ENCODE peak calls at places on chromosomes 13 and 19, in seven cellular contexts. W is adrenal gland, E is BJ, I is left lung, U is transverse colon, X is gastrocnemius medialis, Q is dorsolateral prefrontal cortex. M is an unnamed sample.

GRCh38 chr19:47428177-47428894 is 9.0 kb upstream of the MEIS3 start:
- DNase-seq in I (no peak), E (peak), X (peak), W (peak), Q (peak), U (peak), M (peak)

GRCh38 chr19:17328517-17329060 is 6.1 kb downstream of the ANO8 start:
- DNase-seq in W (no peak), U (no peak), X (no peak), Q (no peak), E (no peak), I (no peak), M (no peak)

GRCh38 chr19:50510700-50511068 is 307 bp downstream of the JOSD2 start:
- DNase-seq in W (no peak), U (no peak), E (no peak), Q (no peak), I (no peak), X (no peak), M (no peak)

GRCh38 chr13:21015284-21015683 is 46.1 kb downstream of the LATS2 start:
- DNase-seq in E (no peak), I (no peak), Q (no peak), U (no peak), W (no peak), X (no peak), M (peak)

GRCh38 chr19:35641515-35642151 is at the start of gene ETV2:
- DNase-seq in I (no peak), W (peak), Q (no peak), U (peak), X (no peak), E (no peak), M (no peak)

GRCh38 chr13:22091222-22091970 is 420.5 kb downstream of the FGF9 start:
- DNase-seq in U (no peak), W (no peak), I (no peak), E (peak), X (no peak), Q (no peak), M (no peak)

GRCh38 chr13:22412452-22412851 is 741.6 kb downstream of the FGF9 start:
- DNase-seq in E (no peak), I (no peak), X (no peak), U (no peak), Q (no peak), W (no peak), M (no peak)

GRCh38 chr19:45498411-45499195 is at the start of gene PPM1N:
- DNase-seq in E (no peak), Q (no peak), X (no peak), W (no peak), U (no peak), I (peak), M (no peak)

GRCh38 chr13:94312511-94313191 is 166.8 kb downstream of the DCT start:
- DNase-seq in X (no peak), U (no peak), Q (no peak), E (no peak), I (peak), W (no peak), M (no peak)

GRCh38 chr13:51781246-51782022 is 22.5 kb downstream of the DHRS12 start:
- DNase-seq in I (no peak), X (no peak), U (no peak), W (no peak), Q (no peak), E (no peak), M (no peak)

GRCh38 chr13:99269627-99270252 is 11.6 kb upstream of the GPR18 start:
- DNase-seq in W (peak), U (no peak), I (no peak), Q (no peak), X (no peak), E (no peak), M (peak)

GRCh38 chr19:45558399-45558878 is 26.2 kb downstream of the OPA3 start:
- DNase-seq in I (peak), E (no peak), Q (peak), W (peak), X (no peak), U (peak), M (no peak)

GRCh38 chr13:94119360-94119936 is 360.0 kb downstream of the DCT start:
- DNase-seq in I (no peak), E (no peak), W (no peak), U (peak), Q (no peak), X (no peak), M (no peak)

GRCh38 chr13:40660270-40660669 is 6.2 kb downstream of the FOXO1 start:
- DNase-seq in X (no peak), I (no peak), W (no peak), E (no peak), U (no peak), Q (no peak), M (no peak)

GRCh38 chr13:109301711-109302110 is 484.7 kb downstream of the IRS2 start:
- DNase-seq in Q (no peak), I (no peak), X (no peak), U (no peak), E (no peak), W (no peak), M (no peak)

GRCh38 chr13:80989770-80990169 is 648.8 kb upstream of the SPRY2 start:
- DNase-seq in E (no peak), I (no peak), X (no peak), U (no peak), W (no peak), Q (no peak), M (no peak)

GRCh38 chr13:82115391-82115790 is 1766.9 kb downstream of the SLITRK1 start:
- DNase-seq in X (no peak), Q (no peak), I (no peak), U (no peak), W (no peak), E (no peak), M (no peak)

GRCh38 chr19:11560404-11560988 is 1.5 kb upstream of the ELOF1 start:
- DNase-seq in Q (no peak), I (no peak), U (peak), X (no peak), E (no peak), W (peak), M (peak)

GRCh38 chr19:35318679-35319448 is 10.1 kb upstream of the CD22 start:
- DNase-seq in I (peak), Q (peak), X (peak), U (peak), W (peak), E (peak), M (peak)

GRCh38 chr19:58400638-58400915 is 5.1 kb downstream of the RNF225 start:
- DNase-seq in E (no peak), X (no peak), I (no peak), U (no peak), W (no peak), Q (no peak), M (no peak)

GRCh38 chr19:49073514-49074378 is 1.2 kb upstream of the KCNA7 start:
- DNase-seq in W (no peak), Q (no peak), X (peak), E (no peak), I (no peak), U (no peak), M (no peak)

GRCh38 chr19:31897292-31897691 is 448.1 kb upstream of the ZNF507 start:
- DNase-seq in I (no peak), E (no peak), W (no peak), U (no peak), X (no peak), Q (no peak), M (no peak)

GRCh38 chr19:2081873-2082810 is 14.0 kb downstream of the MOB3A start:
- DNase-seq in I (peak), U (peak), Q (no peak), X (no peak), W (no peak), E (no peak), M (no peak)

GRCh38 chr19:32240316-32240715 is 105.1 kb upstream of the ZNF507 start:
- DNase-seq in E (no peak), Q (no peak), U (no peak), W (no peak), I (no peak), X (no peak), M (no peak)

GRCh38 chr19:51181913-51182419 is 39.9 kb downstream of the SIGLEC7 start:
- DNase-seq in Q (no peak), W (no peak), I (no peak), U (no peak), E (no peak), X (no peak), M (no peak)

GRCh38 chr19:48999481-49000325 is 6.0 kb downstream of the RUVBL2 start:
- DNase-seq in X (no peak), I (no peak), U (peak), W (peak), E (no peak), Q (no peak), M (peak)

GRCh38 chr13:35554972-35555623 is 78.6 kb upstream of the MAB21L1 start:
- DNase-seq in W (no peak), X (no peak), Q (no peak), I (no peak), E (no peak), U (no peak), M (no peak)

GRCh38 chr19:54415208-54415900 is at the start of gene TTYH1:
- DNase-seq in E (no peak), Q (no peak), X (no peak), I (peak), W (no peak), U (no peak), M (no peak)

GRCh38 chr19:53195265-53195879 is 2.2 kb upstream of the ZNF665 start:
- DNase-seq in Q (peak), E (no peak), I (no peak), U (peak), W (peak), X (peak), M (peak)

GRCh38 chr13:71811344-71811743 is 55.7 kb downstream of the DACH1 start:
- DNase-seq in X (no peak), U (no peak), I (no peak), W (no peak), E (no peak), Q (no peak), M (no peak)

GRCh38 chr19:6536138-6536671 is 5.4 kb downstream of the TNFSF9 start:
- DNase-seq in Q (no peak), X (no peak), W (peak), E (no peak), I (no peak), U (peak), M (peak)

GRCh38 chr19:43582495-43582894 is 6.9 kb downstream of the PINLYP start:
- DNase-seq in W (no peak), I (no peak), E (no peak), X (no peak), Q (no peak), U (no peak), M (no peak)

GRCh38 chr19:42140125-42140754 is 8.0 kb upstream of the POU2F2 start:
- DNase-seq in U (peak), X (no peak), E (no peak), Q (no peak), W (peak), I (no peak), M (peak)

GRCh38 chr13:47004022-47004421 is 107.2 kb upstream of the HTR2A start:
- DNase-seq in U (no peak), X (no peak), Q (no peak), I (no peak), W (peak), E (no peak), M (no peak)
- TF ChIP-seq CTCF in U (no peak), X (no peak), Q (no peak), I (no peak), W (peak), E (peak), M (no peak)

DNA sequence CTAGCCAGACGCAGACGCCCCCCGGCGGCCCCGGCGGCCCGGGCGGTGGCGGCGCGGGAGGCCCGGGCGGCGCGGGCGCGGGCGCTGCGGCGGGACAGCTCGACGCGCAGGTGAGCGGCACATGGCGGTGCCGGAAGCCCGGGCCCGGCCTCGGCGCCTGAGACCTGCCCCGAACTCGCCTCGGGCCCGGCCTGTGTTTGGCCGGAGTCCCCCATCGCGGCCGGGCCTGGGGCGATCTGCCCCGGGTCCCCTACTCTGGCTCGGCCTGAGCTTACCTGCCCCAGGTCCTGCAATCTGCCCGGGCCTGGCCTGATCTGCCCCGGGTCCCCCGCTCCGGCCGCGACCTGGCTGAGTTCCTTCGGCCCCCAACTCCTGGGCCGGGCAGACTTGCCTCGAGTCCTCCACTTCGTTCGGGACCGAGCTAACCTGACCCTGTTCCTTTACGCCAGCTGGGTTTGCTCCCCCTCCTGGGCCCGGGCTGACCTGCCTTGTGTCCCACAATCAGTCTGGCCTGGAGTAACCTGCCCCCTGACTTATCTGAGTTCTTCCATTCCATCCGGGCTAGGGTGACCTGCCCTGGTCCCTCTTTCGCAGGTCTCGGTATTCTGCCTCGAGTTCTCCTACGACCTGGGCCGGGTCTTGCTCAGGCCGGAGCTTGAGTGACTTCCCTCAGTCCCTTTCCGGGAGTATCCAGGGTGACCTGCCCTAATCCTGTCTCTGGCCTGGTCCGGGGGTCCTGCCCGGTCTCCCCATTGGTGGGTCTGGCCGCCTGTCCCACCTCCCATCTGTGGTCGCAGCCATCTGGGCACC is 777 bp downstream of the UPF1 start:
- DNase-seq in W (peak), I (peak), U (peak), X (no peak), E (no peak), Q (no peak), M (peak)
- TF ChIP-seq CTCF in W (peak), I (no peak), U (no peak), X (no peak), E (peak), Q (no peak), M (peak)

GRCh38 chr13:87582399-87582798 is 88.8 kb upstream of the SLITRK5 start:
- DNase-seq in W (no peak), X (no peak), Q (no peak), I (no peak), U (no peak), E (no peak), M (no peak)
- TF ChIP-seq CTCF in W (no peak), X (no peak), Q (no peak), I (no peak), U (no peak), E (no peak), M (no peak)

GRCh38 chr13:25267715-25268114 is 19.6 kb downstream of the MTMR6 start:
- DNase-seq in I (no peak), U (no peak), Q (no peak), W (no peak), X (no peak), E (no peak), M (peak)
- TF ChIP-seq CTCF in I (no peak), U (no peak), Q (no peak), W (peak), X (no peak), E (peak), M (peak)

DNA sequence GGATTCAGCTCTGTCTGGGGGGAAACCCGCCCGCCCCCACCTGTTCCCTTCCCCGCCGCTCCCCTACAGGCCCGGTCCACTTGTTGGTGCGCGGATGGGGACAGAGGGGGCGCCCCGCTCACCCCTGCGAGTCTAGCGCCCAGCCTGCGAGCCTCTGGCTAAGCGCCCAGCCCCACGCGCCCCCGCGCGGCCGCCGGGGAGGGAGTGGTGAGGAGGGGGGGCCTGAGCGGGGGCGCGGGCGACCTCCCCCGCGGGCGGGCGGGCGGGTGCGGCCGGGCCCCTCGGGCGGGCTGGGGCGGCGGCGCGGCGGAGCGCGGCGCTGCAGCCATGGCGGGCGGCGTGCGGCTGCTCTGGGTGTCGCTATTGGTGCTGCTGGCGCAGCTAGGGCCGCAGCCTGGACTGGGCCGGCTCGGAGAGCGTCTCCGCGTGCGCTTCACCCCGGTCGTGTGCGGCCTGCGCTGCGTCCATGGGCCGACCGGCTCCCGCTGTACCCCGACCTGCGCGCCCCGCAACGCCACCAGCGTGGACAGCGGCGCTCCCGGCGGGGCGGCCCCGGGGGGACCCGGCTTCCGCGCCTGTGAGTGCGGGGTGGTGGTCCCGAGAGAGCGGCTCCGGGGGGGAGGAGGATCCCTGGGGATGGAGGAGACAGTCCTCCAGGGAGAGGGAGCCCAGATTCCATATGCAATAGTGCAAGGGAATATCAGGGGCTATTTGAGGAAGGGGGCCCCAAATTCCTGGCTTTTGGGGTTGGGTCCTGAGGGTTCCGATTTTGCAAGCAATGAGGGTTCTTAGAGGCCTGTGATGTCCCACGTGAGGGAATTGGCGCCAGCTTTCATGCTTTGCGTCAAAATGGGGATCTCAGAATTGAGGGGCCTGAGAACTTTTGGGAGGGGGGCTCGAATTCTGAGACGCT is at the start of gene LTBP4:
- DNase-seq in U (peak), X (no peak), Q (no peak), W (no peak), E (no peak), I (peak), M (no peak)
- TF ChIP-seq CTCF in U (no peak), X (no peak), Q (peak), W (no peak), E (peak), I (no peak), M (no peak)

GRCh38 chr13:30256713-30257432 is 50.5 kb downstream of the KATNAL1 start:
- DNase-seq in W (no peak), Q (no peak), E (no peak), I (no peak), U (no peak), X (no peak), M (no peak)
- TF ChIP-seq CTCF in W (no peak), Q (no peak), E (peak), I (no peak), U (no peak), X (no peak), M (no peak)

DNA sequence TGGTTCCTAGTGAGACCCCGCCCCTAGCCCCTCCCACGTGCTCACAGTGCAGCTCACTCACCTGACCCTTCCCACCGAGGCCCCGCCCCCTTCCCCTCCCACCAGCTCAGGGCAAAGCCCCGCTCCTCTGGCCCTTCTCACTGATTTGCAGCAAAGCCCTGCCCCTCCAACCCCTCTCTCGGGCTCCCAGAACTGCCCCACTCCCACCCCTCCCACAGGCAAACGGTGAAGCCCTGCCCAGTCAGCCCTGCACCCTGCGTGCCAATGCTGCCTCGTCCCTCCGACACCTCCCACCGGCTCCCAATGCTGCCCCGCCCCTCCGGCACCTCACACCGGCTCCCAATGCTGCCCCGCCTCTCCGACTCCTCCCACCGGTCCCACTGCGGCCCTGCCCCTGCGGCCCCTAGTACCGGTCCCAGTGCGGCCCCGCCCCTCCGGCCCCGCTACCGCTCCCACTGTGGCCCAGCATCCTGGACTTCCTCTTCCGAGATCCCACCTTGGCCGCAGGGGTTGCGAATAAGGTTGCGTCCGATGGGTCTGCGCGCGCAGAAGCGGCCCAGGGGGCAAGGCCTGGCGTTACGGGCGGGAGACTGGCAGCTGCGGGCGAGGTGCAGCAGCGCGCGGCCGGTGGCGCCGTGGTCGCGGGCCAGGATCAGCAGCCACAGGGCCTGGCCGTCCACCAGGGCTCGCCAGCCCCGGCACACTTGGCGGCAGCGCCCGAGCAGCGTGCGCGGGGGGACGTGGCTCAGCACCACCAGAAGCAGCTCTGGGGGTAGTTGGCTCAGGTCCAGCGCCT is 783 bp downstream of the FBXO27 start:
- DNase-seq in X (peak), I (peak), W (peak), U (peak), E (peak), Q (peak), M (no peak)
- TF ChIP-seq CTCF in X (no peak), I (no peak), W (no peak), U (no peak), E (no peak), Q (no peak), M (no peak)

M was measured in HFFc6.